ENCODE peak calls at places on chromosome 13, in seven cellular contexts. M, K, A, L, D, B and V are unnamed samples.

GRCh38 chr13:59658736-59659330 is 504.9 kb downstream of the DIAPH3 start:
- DNase-seq in D (no peak), M (no peak), L (no peak), A (no peak), B (no peak), K (no peak), V (no peak)

GRCh38 chr13:23160241-23161175 is 20.3 kb upstream of the SGCG start:
- DNase-seq in M (no peak), A (no peak), K (no peak), L (no peak), D (no peak), B (no peak), V (no peak)

GRCh38 chr13:77637583-77637982 is 59.9 kb upstream of the SLAIN1 start:
- DNase-seq in K (no peak), M (no peak), D (no peak), A (no peak), L (no peak), B (no peak), V (no peak)

GRCh38 chr13:38763446-38764381 is 76.8 kb downstream of the FREM2 start:
- DNase-seq in D (no peak), A (no peak), B (no peak), M (peak; percentile 2), K (no peak), L (no peak), V (peak; percentile 17)

GRCh38 chr13:112690242-112690943 is 555 bp downstream of the ATP11A start:
- DNase-seq in D (no peak), M (peak; percentile 48), A (peak; percentile 60), K (peak; percentile 71), L (no peak), B (no peak), V (peak; percentile 64)

GRCh38 chr13:74710006-74710405 is 575.8 kb upstream of the KLF12 start:
- DNase-seq in B (no peak), K (no peak), A (no peak), L (no peak), D (no peak), M (no peak), V (no peak)

GRCh38 chr13:107968470-107968869 is 246.9 kb downstream of the LIG4 start:
- DNase-seq in L (no peak), K (no peak), B (no peak), M (no peak), D (no peak), A (no peak), V (no peak)

GRCh38 chr13:113581871-113582270 is 2.7 kb upstream of the TFDP1 start:
- DNase-seq in M (no peak), A (no peak), L (no peak), K (no peak), D (no peak), B (no peak), V (no peak)

GRCh38 chr13:114339779-114340534 is 25.7 kb downstream of the CHAMP1 start:
- DNase-seq in A (no peak), M (peak; percentile 69), B (no peak), K (no peak), L (no peak), D (no peak), V (no peak)

GRCh38 chr13:106468207-106468606 is 67.3 kb downstream of the EFNB2 start:
- DNase-seq in B (no peak), L (no peak), D (no peak), M (no peak), A (peak; percentile 54), K (peak; percentile 71), V (no peak)

GRCh38 chr13:67281476-67281875 is 51.3 kb upstream of the PCDH9 start:
- DNase-seq in M (no peak), A (no peak), K (no peak), L (no peak), D (no peak), B (no peak), V (no peak)

GRCh38 chr13:110363009-110363408 is 55.9 kb downstream of the COL4A2 start:
- DNase-seq in A (no peak), D (no peak), L (no peak), M (no peak), K (peak; percentile 84), B (no peak), V (no peak)

GRCh38 chr13:84446972-84447700 is 564.9 kb upstream of the SLITRK1 start:
- DNase-seq in D (no peak), A (no peak), B (no peak), M (no peak), K (no peak), L (no peak), V (no peak)

GRCh38 chr13:107192289-107192688 is 624.4 kb upstream of the ARGLU1 start:
- DNase-seq in L (peak; percentile 50), A (no peak), D (no peak), K (no peak), M (no peak), B (no peak), V (no peak)

GRCh38 chr13:50459046-50459445 is 384.4 kb downstream of the DLEU7 start:
- DNase-seq in M (no peak), K (no peak), L (no peak), B (no peak), A (no peak), D (no peak), V (no peak)

GRCh38 chr13:41960195-41960699 is 662 bp downstream of the VWA8 start:
- DNase-seq in B (no peak), L (no peak), M (peak; percentile 41), K (no peak), A (no peak), D (no peak), V (no peak)

GRCh38 chr13:112756967-112757758 is 67.3 kb downstream of the ATP11A start:
- DNase-seq in B (no peak), M (no peak), K (no peak), D (no peak), L (no peak), A (no peak), V (no peak)

GRCh38 chr13:50359779-50360178 is 344.5 kb downstream of the KCNRG start:
- DNase-seq in A (no peak), M (no peak), D (no peak), K (no peak), B (no peak), L (no peak), V (no peak)

DNA sequence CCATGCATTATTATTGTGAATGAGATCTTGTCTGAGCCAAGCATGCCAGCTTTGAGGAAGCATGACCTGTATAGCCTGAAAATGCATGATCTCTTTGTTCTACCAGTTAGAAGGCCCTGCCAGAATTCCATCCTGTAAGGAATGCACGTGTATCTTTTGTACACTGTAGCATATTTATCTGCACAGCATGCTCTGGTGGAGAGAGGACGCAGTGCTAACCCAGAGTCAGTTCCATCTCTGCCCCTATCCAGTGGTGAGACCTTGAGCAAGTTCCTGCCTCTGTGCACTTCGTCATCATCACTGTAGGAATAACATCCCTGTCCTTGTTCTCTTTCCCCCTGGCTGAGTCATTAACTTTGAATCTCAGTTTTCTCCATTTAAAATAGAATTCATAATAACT is 233.8 kb downstream of the SLC7A1 start:
- DNase-seq in L (no peak), B (no peak), K (no peak), A (no peak), M (no peak), D (no peak), V (no peak)
- TF ChIP-seq CTCF in L (no peak), B (no peak), K (no peak), A (no peak), M (no peak), D (no peak), V (no peak)

GRCh38 chr13:44876782-44877324 is 112.4 kb downstream of the NUFIP1 start:
- DNase-seq in M (no peak), B (no peak), D (no peak), K (no peak), L (no peak), A (no peak), V (no peak)
- TF ChIP-seq CTCF in M (peak; percentile 51), B (peak; percentile 61), D (no peak), K (no peak), L (no peak), A (peak; percentile 22), V (no peak)

DNA sequence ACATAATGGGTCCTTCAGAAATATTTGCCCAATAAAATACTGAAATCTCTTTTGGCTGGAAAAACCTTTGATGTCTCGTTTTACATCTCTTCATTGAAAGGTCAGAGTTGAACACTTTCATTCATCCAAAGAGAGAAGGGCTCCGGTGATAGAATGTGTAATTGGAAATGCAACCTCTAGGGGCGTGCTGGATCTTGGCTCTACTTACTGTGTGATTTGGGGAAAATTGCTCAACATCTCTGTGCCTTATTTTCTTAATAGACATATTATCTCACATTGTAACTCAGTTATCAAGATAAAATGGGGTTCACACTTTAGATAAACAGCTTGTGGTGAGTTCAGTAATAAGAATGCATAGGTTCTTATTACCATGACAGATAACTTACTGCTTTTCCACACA is 1444.1 kb downstream of the SLITRK5 start:
- DNase-seq in A (no peak), L (no peak), K (no peak), M (no peak), B (no peak), D (no peak), V (no peak)
- TF ChIP-seq CTCF in A (no peak), L (no peak), K (no peak), M (peak; percentile 81), B (peak; percentile 61), D (no peak), V (no peak)

GRCh38 chr13:97743946-97744345 is 209.5 kb upstream of the IPO5 start:
- DNase-seq in K (no peak), M (no peak), L (no peak), A (no peak), B (no peak), D (no peak), V (no peak)

GRCh38 chr13:97753269-97753668 is 200.2 kb upstream of the IPO5 start:
- DNase-seq in L (no peak), K (no peak), B (no peak), A (no peak), D (no peak), M (no peak), V (no peak)

GRCh38 chr13:97751477-97751876 is 202.0 kb upstream of the IPO5 start:
- DNase-seq in A (no peak), M (no peak), B (no peak), K (no peak), L (no peak), D (no peak), V (no peak)

GRCh38 chr13:97753942-97754670 is 199.4 kb upstream of the IPO5 start:
- DNase-seq in B (no peak), L (no peak), M (no peak), K (no peak), D (no peak), A (no peak), V (no peak)

DNA sequence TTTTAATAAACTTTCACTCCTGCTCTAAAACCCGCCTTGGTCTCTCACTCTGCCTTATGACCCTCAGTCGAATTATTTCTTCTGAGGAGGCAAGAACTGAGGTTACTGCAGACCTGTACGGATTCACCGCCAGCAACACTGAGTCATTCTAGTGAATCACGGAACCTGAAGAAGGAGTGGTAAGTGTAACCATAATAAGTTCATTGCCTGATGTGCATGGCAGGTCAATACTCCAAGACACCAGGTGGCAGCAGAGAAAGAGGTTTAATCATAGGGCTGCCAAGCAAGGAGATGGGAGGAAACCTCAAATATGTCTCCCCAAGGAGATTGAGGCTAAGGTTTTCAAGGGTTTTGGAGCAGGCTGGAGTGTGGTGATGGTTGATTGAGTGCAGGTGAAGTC is 204.3 kb upstream of the IPO5 start:
- DNase-seq in L (no peak), D (no peak), K (no peak), M (no peak), A (no peak), B (no peak), V (no peak)
- TF ChIP-seq CTCF in L (no peak), D (peak; percentile 33), K (no peak), M (peak; percentile 27), A (no peak), B (no peak), V (no peak)